ENCODE peak calls at places on chromosomes 13 and 19, in nine cellular contexts. J, H, A, D, U, W, P, G and Y are unnamed samples.

GRCh38 chr13:105159794-105160193 is 1375.7 kb downstream of the EFNB2 start:
- DNase-seq in J (peak; percentile 15), H (no peak), A (no peak), D (no peak), U (no peak), W (no peak), P (no peak), G (no peak), Y (no peak)

GRCh38 chr19:55486971-55487883 is 1.0 kb upstream of the SSC5D start:
- DNase-seq in J (peak; percentile 50), H (no peak), A (peak; percentile 93), D (peak; percentile 87), U (peak; percentile 97), W (peak; percentile 96), P (peak; percentile 68), G (no peak), Y (no peak)

GRCh38 chr13:30711375-30711774 is 24.0 kb upstream of the ALOX5AP start:
- DNase-seq in J (no peak), H (no peak), A (no peak), D (no peak), U (peak; percentile 88), W (peak; percentile 32), P (no peak), G (no peak), Y (no peak)

GRCh38 chr19:38263696-38264485 is 482 bp upstream of the SPINT2 start:
- DNase-seq in J (peak; percentile 65), H (no peak), A (no peak), D (no peak), U (peak; percentile 45), W (peak; percentile 46), P (peak; percentile 78), G (peak; percentile 72), Y (peak; percentile 86)

GRCh38 chr19:55467236-55468053 is 2.9 kb upstream of the C19orf85 start:
- DNase-seq in J (peak; percentile 80), H (peak; percentile 93), A (no peak), D (peak; percentile 88), U (peak; percentile 65), W (peak; percentile 86), P (peak; percentile 83), G (peak; percentile 60), Y (peak; percentile 89)

GRCh38 chr13:58950911-58951310 is 1212.8 kb downstream of the DIAPH3 start:
- DNase-seq in J (no peak), H (no peak), A (no peak), D (no peak), U (no peak), W (no peak), P (no peak), G (no peak), Y (no peak)

GRCh38 chr13:21061077-21061945 is at the start of gene LATS2:
- DNase-seq in J (peak; percentile 82), H (peak; percentile 98), A (peak; percentile 82), D (peak; percentile 99), U (peak; percentile 94), W (peak; percentile 94), P (peak; percentile 98), G (peak; percentile 24), Y (peak; percentile 94)

GRCh38 chr13:33016414-33017409 is at the start of gene KL:
- DNase-seq in J (peak; percentile 45), H (peak; percentile 87), A (no peak), D (peak; percentile 37), U (no peak), W (no peak), P (peak; percentile 47), G (no peak), Y (peak; percentile 50)

GRCh38 chr13:90792335-90792734 is 555.2 kb upstream of the MIR17HG start:
- DNase-seq in J (no peak), H (no peak), A (no peak), D (no peak), U (no peak), W (no peak), P (no peak), G (no peak), Y (no peak)

GRCh38 chr13:76016799-76017198 is 380.7 kb downstream of the LMO7 start:
- DNase-seq in J (peak; percentile 43), H (no peak), A (no peak), D (no peak), U (peak; percentile 23), W (peak; percentile 32), P (peak; percentile 7), G (no peak), Y (peak; percentile 18)

GRCh38 chr13:106587787-106588186 is 19.9 kb upstream of the ARGLU1 start:
- DNase-seq in J (no peak), H (no peak), A (no peak), D (no peak), U (no peak), W (no peak), P (no peak), G (no peak), Y (no peak)

GRCh38 chr19:36573948-36574726 is 1.0 kb upstream of the ZNF529 start:
- DNase-seq in J (no peak), H (no peak), A (no peak), D (no peak), U (peak; percentile 35), W (no peak), P (no peak), G (no peak), Y (peak; percentile 45)

GRCh38 chr13:52399037-52399436 is 6.9 kb downstream of the THSD1 start:
- DNase-seq in J (no peak), H (no peak), A (no peak), D (no peak), U (no peak), W (no peak), P (no peak), G (no peak), Y (no peak)

GRCh38 chr13:52393572-52394357 is 12.2 kb downstream of the THSD1 start:
- DNase-seq in J (no peak), H (no peak), A (no peak), D (no peak), U (no peak), W (no peak), P (no peak), G (no peak), Y (no peak)

GRCh38 chr13:52395704-52396103 is 10.3 kb downstream of the THSD1 start:
- DNase-seq in J (no peak), H (no peak), A (no peak), D (no peak), U (no peak), W (no peak), P (no peak), G (no peak), Y (no peak)

GRCh38 chr13:52405369-52405766 is 604 bp downstream of the THSD1 start:
- DNase-seq in J (no peak), H (no peak), A (no peak), D (no peak), U (no peak), W (peak; percentile 19), P (no peak), G (no peak), Y (no peak)

GRCh38 chr13:52399708-52400107 is 6.3 kb downstream of the THSD1 start:
- DNase-seq in J (no peak), H (no peak), A (no peak), D (no peak), U (peak; percentile 41), W (peak; percentile 53), P (no peak), G (no peak), Y (no peak)
- TF ChIP-seq CTCF in J (no peak), H (no peak), A (no peak), D (no peak), U (peak; percentile 38), W (peak; percentile 43), P (no peak), G (no peak), Y (no peak)

GRCh38 chr19:44604241-44604640 is 9.1 kb upstream of the IGSF23 start:
- DNase-seq in J (no peak), H (no peak), A (no peak), D (no peak), U (no peak), W (no peak), P (no peak), G (no peak), Y (no peak)
- TF ChIP-seq CTCF in J (no peak), H (no peak), A (no peak), D (no peak), U (no peak), W (no peak), P (no peak), G (no peak), Y (no peak)

DNA sequence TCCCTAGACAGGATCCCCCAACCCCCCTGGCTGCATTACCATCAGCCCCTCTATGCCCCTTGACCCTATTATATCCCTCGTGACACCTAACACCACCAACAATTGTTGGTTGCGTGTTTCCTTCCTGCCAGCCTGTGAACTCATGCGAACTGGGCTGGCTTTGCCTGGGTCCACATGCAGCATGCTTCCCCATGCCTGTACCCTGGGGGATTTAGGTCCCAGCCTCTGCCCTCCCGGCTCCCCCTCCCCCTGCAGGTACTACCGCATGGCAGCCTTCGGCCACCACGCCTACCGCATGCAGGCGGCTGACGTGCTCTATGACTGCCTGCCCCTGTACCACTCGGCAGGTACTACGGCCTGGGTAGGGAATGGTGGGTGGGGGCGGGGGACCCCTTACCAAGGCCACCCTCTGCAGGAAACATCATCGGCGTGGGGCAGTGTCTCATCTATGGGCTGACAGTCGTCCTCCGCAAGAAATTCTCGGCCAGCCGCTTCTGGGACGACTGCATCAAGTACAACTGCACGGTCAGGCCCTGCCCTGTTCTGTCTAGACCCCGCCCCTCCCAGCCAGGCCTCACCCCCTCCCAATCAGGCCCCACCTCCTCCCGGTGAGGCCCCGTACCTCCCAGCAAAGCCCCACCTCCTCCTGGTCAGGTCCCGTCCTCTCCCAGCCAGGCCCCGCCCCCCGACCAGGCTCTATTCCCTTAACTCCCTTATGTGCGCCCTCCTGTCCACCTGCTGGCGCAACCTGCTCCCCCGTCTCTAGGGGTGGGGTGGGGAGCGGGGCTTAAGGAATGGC is 18.5 kb downstream of the SLC27A1 start:
- DNase-seq in J (peak; percentile 86), H (peak; percentile 89), A (no peak), D (peak; percentile 59), U (no peak), W (no peak), P (peak; percentile 94), G (peak; percentile 57), Y (peak; percentile 78)
- TF ChIP-seq CTCF in J (no peak), H (no peak), A (no peak), D (no peak), U (no peak), W (no peak), P (peak; percentile 25), G (no peak), Y (peak; percentile 8)

GRCh38 chr13:102091231-102091630 is 310.6 kb downstream of the FGF14 start:
- DNase-seq in J (no peak), H (no peak), A (no peak), D (no peak), U (no peak), W (no peak), P (no peak), G (no peak), Y (no peak)
- TF ChIP-seq CTCF in J (peak; percentile 31), H (no peak), A (no peak), D (no peak), U (no peak), W (no peak), P (no peak), G (no peak), Y (peak; percentile 10)